ENCODE peak calls at places on chromosomes 3 and 15, in nine cellular contexts. G is tibial nerve, I is IMR-90, P is dorsolateral prefrontal cortex, B is neural progenitor cell, O is heart left ventricle, Y is keratinocyte, A is spleen, U is fibroblast of lung. Q is an unnamed sample.

GRCh38 chr3:116059421-116060096 is 385.7 kb downstream of the LSAMP start:
- DNase-seq in O (no peak), A (no peak), I (peak; percentile 93), Y (peak; percentile 91), U (peak; percentile 97), B (peak; percentile 29), P (no peak), G (no peak), Q (no peak)

GRCh38 chr3:64685331-64685799 is 2.4 kb downstream of the ADAMTS9 start:
- DNase-seq in B (no peak), P (no peak), G (no peak), Y (no peak), I (peak; percentile 65), A (peak; percentile 70), O (peak; percentile 69), U (peak; percentile 52), Q (peak; percentile 56)

GRCh38 chr3:5480190-5480589 is 292.7 kb downstream of the EDEM1 start:
- DNase-seq in A (no peak), P (no peak), I (no peak), G (no peak), B (no peak), O (no peak), U (no peak), Y (no peak), Q (no peak)

GRCh38 chr3:134205426-134205825 is 45.2 kb downstream of the RYK start:
- DNase-seq in I (no peak), G (no peak), O (no peak), B (no peak), P (no peak), U (no peak), Y (no peak), A (no peak), Q (no peak)

GRCh38 chr15:85607842-85608241 is 186.9 kb downstream of the KLHL25 start:
- DNase-seq in O (no peak), I (peak; percentile 93), G (no peak), Y (peak; percentile 67), B (no peak), U (peak; percentile 90), A (no peak), P (no peak), Q (no peak)

GRCh38 chr3:47836986-47837385 is 34.0 kb downstream of the DHX30 start:
- DNase-seq in B (no peak), I (no peak), O (no peak), G (no peak), P (peak; percentile 65), Y (no peak), U (no peak), A (no peak), Q (no peak)

GRCh38 chr3:30503431-30503830 is 103.0 kb upstream of the TGFBR2 start:
- DNase-seq in U (no peak), Y (no peak), G (no peak), B (no peak), O (no peak), P (no peak), A (no peak), I (no peak), Q (no peak)

GRCh38 chr3:101926594-101927105 is 77.3 kb downstream of the NFKBIZ start:
- DNase-seq in P (no peak), Y (no peak), B (no peak), U (peak; percentile 75), A (no peak), I (no peak), G (no peak), O (no peak), Q (no peak)

GRCh38 chr3:190701096-190701532 is 161.4 kb downstream of the GMNC start:
- DNase-seq in G (no peak), P (no peak), U (peak; percentile 43), O (peak; percentile 43), Y (no peak), B (peak; percentile 52), A (no peak), I (peak; percentile 44), Q (peak; percentile 48)

GRCh38 chr15:101168463-101168824 is 83.4 kb downstream of the CHSY1 start:
- DNase-seq in P (no peak), B (no peak), A (peak; percentile 87), G (no peak), U (peak; percentile 93), I (peak; percentile 65), Y (no peak), O (peak; percentile 75), Q (no peak)

GRCh38 chr3:61985020-61985419 is 388.3 kb downstream of the FEZF2 start:
- DNase-seq in P (no peak), I (peak; percentile 82), G (no peak), U (peak; percentile 76), A (no peak), O (no peak), Y (no peak), B (no peak), Q (no peak)

GRCh38 chr3:151999936-152000335 is 126.5 kb downstream of the SUCNR1 start:
- DNase-seq in A (no peak), P (no peak), U (peak; percentile 16), B (no peak), Y (no peak), G (no peak), O (no peak), I (no peak), Q (no peak)

GRCh38 chr3:46029953-46030543 is 2.8 kb upstream of the XCR1 start:
- DNase-seq in Y (no peak), I (no peak), O (no peak), B (no peak), G (no peak), P (no peak), U (no peak), A (no peak), Q (no peak)

GRCh38 chr3:69339766-69340165 is 46.1 kb downstream of the FRMD4B start:
- DNase-seq in U (no peak), G (no peak), B (no peak), A (no peak), Y (no peak), O (peak; percentile 49), P (no peak), I (no peak), Q (peak; percentile 65)

GRCh38 chr3:100891827-100892226 is 101.4 kb downstream of the ABI3BP start:
- DNase-seq in O (no peak), I (peak; percentile 10), P (no peak), B (no peak), U (peak; percentile 10), A (no peak), Y (no peak), G (no peak), Q (no peak)

GRCh38 chr3:194382892-194383223 is 13.3 kb upstream of the LRRC15 start:
- DNase-seq in Y (no peak), B (no peak), A (peak; percentile 51), P (peak; percentile 15), I (no peak), O (no peak), U (no peak), G (no peak), Q (no peak)

GRCh38 chr3:8618950-8619349 is 25.6 kb downstream of the SSUH2 start:
- DNase-seq in B (no peak), G (no peak), A (no peak), P (no peak), O (no peak), U (no peak), I (no peak), Y (no peak), Q (no peak)

GRCh38 chr3:187210555-187211327 is 13.5 kb downstream of the RTP1 start:
- DNase-seq in O (no peak), I (peak; percentile 41), B (peak; percentile 58), A (no peak), U (peak; percentile 92), P (no peak), G (no peak), Y (no peak), Q (no peak)
- H3K27ac ChIP-seq in O (no peak overlapping the region), I (no peak overlapping the region), B (no peak overlapping the region), A (no peak overlapping the region), U (no peak overlapping the region), P (no peak overlapping the region), G (no peak overlapping the region), Y (no peak overlapping the region), Q (peak overlapping the region; percentile 48)

GRCh38 chr3:149473314-149473990 is 1.0 kb upstream of the TM4SF4 start:
- DNase-seq in P (no peak), B (no peak), Y (peak; percentile 38), O (no peak), U (peak; percentile 87), A (no peak), I (peak; percentile 85), G (no peak), Q (peak; percentile 66)
- H3K27ac ChIP-seq in P (no peak overlapping the region), B (no peak overlapping the region), Y (no peak overlapping the region), O (no peak overlapping the region), U (peak overlapping the region; percentile 7), A (peak overlapping the region; percentile 26), I (peak overlapping the region; percentile 26), G (no peak overlapping the region), Q (peak overlapping the region; percentile 71)

GRCh38 chr3:38141173-38141951 is 2.9 kb downstream of the MYD88 start:
- DNase-seq in A (no peak), U (no peak), I (no peak), G (no peak), O (no peak), P (no peak), B (no peak), Y (no peak), Q (peak; percentile 42)

GRCh38 chr3:38139191-38139590 is 730 bp downstream of the MYD88 start:
- DNase-seq in I (no peak), Y (no peak), A (no peak), B (no peak), G (no peak), O (no peak), U (no peak), P (no peak), Q (peak; percentile 33)

GRCh38 chr3:38138347-38139190 is at the start of gene MYD88:
- DNase-seq in P (peak; percentile 52), U (peak; percentile 60), Y (no peak), O (peak; percentile 91), A (peak; percentile 99), B (peak; percentile 85), I (peak; percentile 51), G (peak; percentile 74), Q (peak; percentile 94)

GRCh38 chr3:38140326-38141172 is 2.1 kb downstream of the MYD88 start:
- DNase-seq in O (no peak), Y (no peak), U (no peak), P (no peak), I (no peak), A (no peak), G (no peak), B (no peak), Q (peak; percentile 24)

DNA sequence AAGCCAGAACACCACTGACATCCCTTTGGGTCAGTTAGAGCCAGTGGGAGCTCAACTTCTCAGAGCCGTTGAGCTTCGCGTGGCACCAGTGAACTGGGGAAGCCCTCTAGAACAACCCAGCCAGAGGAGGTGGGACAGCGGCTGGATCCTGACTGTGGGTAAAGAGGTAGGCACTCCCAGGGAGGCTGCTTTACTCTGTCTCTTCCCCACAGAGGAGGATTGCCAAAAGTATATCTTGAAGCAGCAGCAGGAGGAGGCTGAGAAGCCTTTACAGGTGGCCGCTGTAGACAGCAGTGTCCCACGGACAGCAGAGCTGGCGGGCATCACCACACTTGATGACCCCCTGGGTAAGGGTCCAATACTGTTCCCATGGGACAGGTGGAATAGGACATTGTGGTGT is 1.2 kb downstream of the MYD88 start:
- DNase-seq in P (no peak), Y (no peak), G (no peak), A (no peak), U (no peak), I (no peak), O (no peak), B (no peak), Q (peak; percentile 39)
- H3K27ac ChIP-seq in P (no peak overlapping the region), Y (peak overlapping the region; percentile 90), G (no peak overlapping the region), A (peak overlapping the region; percentile 97), U (no peak overlapping the region), I (no peak overlapping the region), O (peak overlapping the region; percentile 99), B (no peak overlapping the region), Q (peak overlapping the region; percentile 96)

GRCh38 chr15:31774045-31774444 is 256.3 kb upstream of the CHRNA7 start:
- DNase-seq in U (no peak), I (no peak), G (no peak), Y (no peak), O (no peak), A (no peak), P (no peak), B (peak; percentile 14), Q (no peak)

GRCh38 chr15:31768055-31768454 is 262.3 kb upstream of the CHRNA7 start:
- DNase-seq in G (no peak), B (no peak), P (no peak), O (no peak), U (no peak), Y (no peak), A (no peak), I (no peak), Q (no peak)
- H3K27ac ChIP-seq in G (no peak overlapping the region), B (no peak overlapping the region), P (no peak overlapping the region), O (no peak overlapping the region), U (no peak overlapping the region), Y (no peak overlapping the region), A (no peak overlapping the region), I (no peak overlapping the region), Q (no peak overlapping the region)

Q was measured in lower lobe of right lung.